ENCODE peak calls at places on chromosomes 1 and 21, in seven cellular contexts. S is heart right ventricle, R is OCI-LY7, C is upper lobe of right lung, P is hepatocyte, D is right lobe of liver, E is left ventricle myocardium inferior. K is an unnamed sample.
A peak's percentile ranks its signal among the peaks of the same experiment; 100 is the strongest.

GRCh38 chr1:229378586-229379442 is 36.0 kb upstream of the CCSAP start:
- DNase-seq in S (no peak), R (no peak), C (no peak), P (no peak), D (no peak), E (no peak), K (no peak)

GRCh38 chr21:42195378-42196031 is 23.4 kb upstream of the ABCG1 start:
- DNase-seq in S (no peak), R (peak; percentile 26), C (peak; percentile 82), P (no peak), D (no peak), E (peak; percentile 29), K (no peak)

GRCh38 chr1:71351438-71351837 is 270.6 kb upstream of the ZRANB2 start:
- DNase-seq in S (no peak), R (no peak), C (no peak), P (no peak), D (no peak), E (no peak), K (no peak)

GRCh38 chr1:194535369-194535768 is 1349.0 kb upstream of the B3GALT2 start:
- DNase-seq in S (no peak), R (no peak), C (no peak), P (peak; percentile 16), D (no peak), E (no peak), K (no peak)

GRCh38 chr1:106721779-106722178 is 334.7 kb upstream of the PRMT6 start:
- DNase-seq in S (no peak), R (no peak), C (no peak), P (no peak), D (no peak), E (no peak), K (no peak)

GRCh38 chr1:17212487-17213121 is 7.7 kb downstream of the PADI1 start:
- DNase-seq in S (peak; percentile 25), R (no peak), C (peak; percentile 73), P (peak; percentile 88), D (no peak), E (no peak), K (peak; percentile 18)

GRCh38 chr1:99685516-99686180 is 39.7 kb downstream of the PALMD start:
- DNase-seq in S (peak; percentile 68), R (peak; percentile 61), C (peak; percentile 70), P (peak; percentile 85), D (peak; percentile 91), E (peak; percentile 70), K (peak; percentile 80)

GRCh38 chr1:54937469-54937868 is 43.0 kb upstream of the TMEM61 start:
- DNase-seq in S (no peak), R (no peak), C (no peak), P (no peak), D (no peak), E (no peak), K (no peak)

GRCh38 chr1:186303911-186304310 is 71.1 kb downstream of the TPR start:
- DNase-seq in S (no peak), R (no peak), C (no peak), P (no peak), D (no peak), E (no peak), K (no peak)

GRCh38 chr1:93605026-93605425 is 76.6 kb downstream of the BCAR3 start:
- DNase-seq in S (no peak), R (no peak), C (no peak), P (no peak), D (no peak), E (no peak), K (no peak)

GRCh38 chr1:208174736-208175507 is 69.3 kb downstream of the PLXNA2 start:
- DNase-seq in S (no peak), R (no peak), C (no peak), P (peak; percentile 51), D (no peak), E (no peak), K (no peak)

GRCh38 chr1:68438310-68438709 is 11.4 kb downstream of the RPE65 start:
- DNase-seq in S (no peak), R (no peak), C (no peak), P (no peak), D (no peak), E (no peak), K (no peak)

GRCh38 chr1:41360074-41361027 is 883 bp upstream of the FOXO6 start:
- DNase-seq in S (no peak), R (no peak), C (peak; percentile 50), P (peak; percentile 65), D (peak; percentile 35), E (no peak), K (no peak)

GRCh38 chr1:21042920-21043605 is 133.6 kb downstream of the EIF4G3 start:
- DNase-seq in S (no peak), R (no peak), C (no peak), P (no peak), D (no peak), E (no peak), K (no peak)

GRCh38 chr1:210707300-210707699 is 378.6 kb downstream of the HHAT start:
- DNase-seq in S (no peak), R (no peak), C (no peak), P (peak; percentile 36), D (no peak), E (no peak), K (no peak)

GRCh38 chr1:47568763-47569162 is 130.9 kb downstream of the FOXD2 start:
- DNase-seq in S (no peak), R (no peak), C (no peak), P (no peak), D (no peak), E (no peak), K (no peak)

GRCh38 chr1:233034845-233035244 is 84.4 kb downstream of the NTPCR start:
- DNase-seq in S (no peak), R (no peak), C (no peak), P (no peak), D (no peak), E (no peak), K (no peak)

GRCh38 chr1:247840819-247841218 is 877 bp downstream of the OR11L1 start:
- DNase-seq in S (no peak), R (no peak), C (no peak), P (no peak), D (no peak), E (no peak), K (no peak)

GRCh38 chr1:211705439-211706205 is 30.2 kb upstream of the NEK2 start:
- DNase-seq in S (no peak), R (no peak), C (no peak), P (no peak), D (no peak), E (no peak), K (no peak)

GRCh38 chr1:175842545-175842944 is 99.2 kb upstream of the TNR start:
- DNase-seq in S (no peak), R (no peak), C (no peak), P (no peak), D (no peak), E (no peak), K (no peak)

GRCh38 chr1:211259596-211260126 is 495 bp downstream of the RCOR3 start:
- DNase-seq in S (peak; percentile 61), R (peak; percentile 70), C (peak; percentile 83), P (peak; percentile 86), D (peak; percentile 71), E (peak; percentile 64), K (peak; percentile 52)

GRCh38 chr1:56333461-56333860 is 245.9 kb downstream of the PLPP3 start:
- DNase-seq in S (no peak), R (no peak), C (no peak), P (no peak), D (no peak), E (no peak), K (no peak)

GRCh38 chr21:24941316-24942185 is 665.7 kb downstream of the MRPL39 start:
- DNase-seq in S (no peak), R (no peak), C (no peak), P (peak; percentile 10), D (no peak), E (no peak), K (no peak)
- H3K4me3 ChIP-seq in S (no peak overlapping the region), R (no peak overlapping the region), C (no peak overlapping the region), P (no peak overlapping the region), D (no peak overlapping the region), E (no peak overlapping the region), K (no peak overlapping the region)

DNA sequence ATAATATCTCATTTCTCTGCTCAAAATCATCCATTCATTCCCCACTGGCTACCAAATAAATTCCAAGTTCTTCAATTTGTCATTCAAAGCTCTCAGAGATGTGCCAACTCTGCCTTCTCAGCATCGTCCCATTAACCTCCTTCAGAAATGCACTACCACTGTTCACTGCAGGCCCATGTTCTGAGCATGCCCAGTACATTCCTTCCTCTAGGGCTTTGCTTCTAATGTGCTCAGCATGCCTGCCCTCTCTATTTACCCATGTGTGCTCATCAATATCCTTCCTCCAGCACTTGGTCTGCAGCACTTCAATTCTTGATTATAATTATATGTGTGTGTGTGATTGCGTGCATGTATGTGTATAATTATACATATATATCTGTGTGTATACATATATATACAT is 36.1 kb upstream of the RGS8 start:
- DNase-seq in S (no peak), R (no peak), C (no peak), P (no peak), D (no peak), E (no peak), K (no peak)
- TF ChIP-seq CTCF in S (no peak), R (no peak), C (peak; percentile 19), P (peak; percentile 18), D (no peak), E (peak; percentile 26), K (no peak)

GRCh38 chr1:109980324-109981127 is 4.0 kb upstream of the AHCYL1 start:
- DNase-seq in S (peak; percentile 33), R (no peak), C (peak; percentile 75), P (peak; percentile 47), D (peak; percentile 70), E (no peak), K (peak; percentile 56)
- H3K27ac ChIP-seq in S (no peak overlapping the region), R (no peak overlapping the region), C (no peak overlapping the region), P (no peak overlapping the region), D (no peak overlapping the region), E (peak overlapping the region; percentile 74), K (no peak overlapping the region)

GRCh38 chr1:168342572-168343280 is 62.0 kb downstream of the TBX19 start:
- DNase-seq in S (peak; percentile 86), R (peak; percentile 72), C (peak; percentile 91), P (peak; percentile 92), D (peak; percentile 84), E (peak; percentile 87), K (peak; percentile 87)
- H3K4me3 ChIP-seq in S (peak overlapping the region; percentile 30), R (no peak overlapping the region), C (peak overlapping the region; percentile 7), P (no peak overlapping the region), D (no peak overlapping the region), E (peak overlapping the region; percentile 54), K (no peak overlapping the region)

GRCh38 chr1:205826407-205826806 is 13.4 kb upstream of the SLC41A1 start:
- DNase-seq in S (no peak), R (no peak), C (no peak), P (no peak), D (no peak), E (no peak), K (no peak)

GRCh38 chr1:205824180-205824579 is 11.2 kb upstream of the SLC41A1 start:
- DNase-seq in S (no peak), R (no peak), C (no peak), P (no peak), D (no peak), E (no peak), K (no peak)

GRCh38 chr1:205826975-205827374 is 14.0 kb upstream of the SLC41A1 start:
- DNase-seq in S (no peak), R (no peak), C (no peak), P (no peak), D (no peak), E (no peak), K (no peak)

GRCh38 chr1:205832326-205832751 is 17.6 kb downstream of the PM20D1 start:
- DNase-seq in S (no peak), R (no peak), C (no peak), P (no peak), D (no peak), E (no peak), K (peak; percentile 40)

GRCh38 chr1:205827623-205828022 is 14.6 kb upstream of the SLC41A1 start:
- DNase-seq in S (no peak), R (no peak), C (no peak), P (no peak), D (no peak), E (no peak), K (peak; percentile 22)
- TF ChIP-seq CTCF in S (peak; percentile 17), R (no peak), C (no peak), P (no peak), D (no peak), E (no peak), K (no peak)